ENCODE peak calls at places on chromosome 1, in seven cellular contexts. J, A, K, H, T, B and U are unnamed samples.

GRCh38 chr1:84504580-84505021 is 1.6 kb upstream of the SPATA1 start:
- DNase-seq in H (no peak), T (peak), A (peak), K (no peak), J (no peak), B (no peak), U (no peak)

GRCh38 chr1:62288224-62288623 is 31.0 kb downstream of the KANK4 start:
- DNase-seq in K (no peak), A (no peak), B (no peak), T (no peak), J (no peak), H (no peak), U (no peak)

GRCh38 chr1:10380594-10381275 is 18.1 kb upstream of the PGD start:
- DNase-seq in T (no peak), B (no peak), J (peak), H (no peak), K (no peak), A (peak), U (peak)

GRCh38 chr1:114959423-114959822 is 70.2 kb upstream of the TSHB start:
- DNase-seq in K (no peak), T (no peak), J (no peak), B (no peak), A (no peak), H (no peak), U (no peak)

GRCh38 chr1:18217398-18218043 is 109.9 kb downstream of the IGSF21 start:
- DNase-seq in B (no peak), H (no peak), J (no peak), T (peak), A (no peak), K (no peak), U (no peak)

GRCh38 chr1:225437710-225438437 is 10.0 kb upstream of the LBR start:
- DNase-seq in A (no peak), T (no peak), J (no peak), K (no peak), H (no peak), B (no peak), U (no peak)

GRCh38 chr1:43381609-43382008 is 8.0 kb downstream of the MED8 start:
- DNase-seq in A (no peak), B (no peak), H (no peak), J (no peak), K (no peak), T (no peak), U (no peak)

GRCh38 chr1:76289692-76290091 is 215.1 kb downstream of the ST6GALNAC3 start:
- DNase-seq in K (no peak), H (no peak), T (no peak), B (no peak), A (no peak), J (no peak), U (no peak)

GRCh38 chr1:64864018-64864945 is 102.1 kb downstream of the JAK1 start:
- DNase-seq in T (peak), K (no peak), J (no peak), A (no peak), H (no peak), B (peak), U (peak)

GRCh38 chr1:168084396-168085231 is 52.1 kb downstream of the GPR161 start:
- DNase-seq in A (peak), J (no peak), T (peak), H (no peak), K (peak), B (peak), U (no peak)

GRCh38 chr1:95990033-95990432 is 731.6 kb upstream of the PTBP2 start:
- DNase-seq in A (no peak), K (no peak), T (no peak), J (no peak), B (no peak), H (no peak), U (no peak)

GRCh38 chr1:18951416-18951815 is 5.1 kb downstream of the IFFO2 start:
- DNase-seq in H (no peak), B (no peak), T (no peak), K (no peak), J (no peak), A (no peak), U (no peak)

GRCh38 chr1:197218857-197219256 is 49.2 kb upstream of the CRB1 start:
- DNase-seq in J (no peak), T (no peak), B (no peak), H (no peak), K (no peak), A (no peak), U (no peak)

GRCh38 chr1:197222025-197222685 is 45.9 kb upstream of the CRB1 start:
- DNase-seq in T (no peak), B (no peak), K (no peak), J (no peak), A (no peak), H (no peak), U (no peak)

GRCh38 chr1:197222780-197223179 is 45.3 kb upstream of the CRB1 start:
- DNase-seq in K (no peak), H (no peak), A (no peak), T (no peak), B (no peak), J (no peak), U (no peak)

DNA sequence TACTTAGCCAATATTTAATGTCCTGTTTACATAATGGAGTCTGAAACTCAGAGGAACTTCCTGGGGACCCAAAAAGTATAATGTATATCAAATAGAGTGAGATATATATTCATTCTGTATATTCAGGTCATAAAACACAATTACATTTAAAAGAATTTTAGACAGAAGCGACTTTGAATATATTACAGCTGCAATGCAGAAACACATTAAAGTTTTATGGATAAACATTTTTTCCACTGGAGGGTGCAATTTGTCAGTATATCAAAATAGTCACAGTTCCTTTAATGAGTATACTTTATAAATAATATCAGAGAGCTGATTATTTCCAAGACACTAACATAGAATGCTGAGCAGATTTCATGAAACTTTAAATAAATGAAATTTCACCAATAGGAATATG is 43.9 kb upstream of the CRB1 start:
- DNase-seq in A (no peak), B (no peak), K (no peak), J (no peak), H (no peak), T (no peak), U (no peak)
- TF ChIP-seq CTCF in A (no peak), B (peak), K (no peak), J (peak), H (no peak), T (no peak), U (peak)

GRCh38 chr1:94925561-94926364 is 1.1 kb downstream of the CNN3 start:
- DNase-seq in J (peak), B (peak), H (peak), K (peak), A (peak), T (peak), U (peak)
- TF ChIP-seq CTCF in J (no peak), B (no peak), H (no peak), K (no peak), A (peak), T (no peak), U (no peak)

GRCh38 chr1:201828820-201829774 is at the start of gene IPO9:
- DNase-seq in K (peak), A (peak), H (peak), T (peak), B (peak), J (peak), U (peak)
- TF ChIP-seq CTCF in K (peak), A (peak), H (peak), T (peak), B (peak), J (peak), U (peak)

DNA sequence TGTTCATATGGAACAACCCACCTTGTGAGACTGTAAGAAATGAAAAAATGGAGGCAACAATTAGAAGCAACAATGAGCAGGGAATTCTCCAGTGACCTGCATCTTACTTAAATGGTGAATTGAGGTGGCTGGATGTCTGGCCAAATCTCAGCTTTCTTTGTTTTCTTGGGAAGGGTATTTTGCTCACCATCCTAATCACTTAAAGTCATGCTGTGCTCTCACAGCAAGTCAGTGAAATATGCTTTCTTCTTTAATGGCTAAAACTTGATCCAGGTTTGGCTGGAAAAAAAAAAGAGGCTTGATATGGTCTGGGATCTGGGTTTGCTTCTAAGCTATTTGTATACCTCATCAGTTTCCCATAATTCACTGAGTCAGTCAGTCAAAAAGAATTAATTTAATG is 124.8 kb downstream of the ESRRG start:
- DNase-seq in K (no peak), B (no peak), T (no peak), J (no peak), A (no peak), H (no peak), U (no peak)
- TF ChIP-seq CTCF in K (no peak), B (no peak), T (no peak), J (no peak), A (no peak), H (no peak), U (no peak)

GRCh38 chr1:25744140-25744581 is 55.8 kb upstream of the SELENON start:
- DNase-seq in K (no peak), T (no peak), B (peak), H (peak), J (peak), A (no peak), U (no peak)
- TF ChIP-seq CTCF in K (no peak), T (no peak), B (peak), H (peak), J (peak), A (peak), U (peak)

GRCh38 chr1:179314928-179315327 is 21.3 kb downstream of the SOAT1 start:
- DNase-seq in H (no peak), K (no peak), A (no peak), T (no peak), J (no peak), B (no peak), U (no peak)
- TF ChIP-seq CTCF in H (no peak), K (no peak), A (no peak), T (no peak), J (no peak), B (no peak), U (no peak)

GRCh38 chr1:11985851-11986250 is 5.6 kb downstream of the MFN2 start:
- DNase-seq in A (peak), J (no peak), K (no peak), T (no peak), H (peak), B (no peak), U (no peak)
- TF ChIP-seq CTCF in A (no peak), J (no peak), K (no peak), T (no peak), H (no peak), B (no peak), U (no peak)

GRCh38 chr1:94539496-94539895 is 2.1 kb downstream of the F3 start:
- DNase-seq in H (no peak), J (no peak), B (no peak), A (no peak), K (no peak), T (no peak), U (no peak)

GRCh38 chr1:94542088-94542671 is 621 bp upstream of the F3 start:
- DNase-seq in J (no peak), A (no peak), T (peak), B (peak), K (no peak), H (peak), U (no peak)

GRCh38 chr1:94540440-94541174 is 952 bp downstream of the F3 start:
- DNase-seq in K (no peak), A (no peak), B (no peak), T (no peak), H (no peak), J (no peak), U (no peak)

GRCh38 chr1:94543003-94543402 is 1.4 kb upstream of the F3 start:
- DNase-seq in J (no peak), K (no peak), T (no peak), B (no peak), H (no peak), A (peak), U (no peak)

GRCh38 chr1:94541175-94542087 is at the start of gene F3:
- DNase-seq in J (peak), B (peak), H (no peak), A (peak), K (peak), T (peak), U (peak)
- TF ChIP-seq CTCF in J (no peak), B (no peak), H (no peak), A (no peak), K (no peak), T (no peak), U (peak)

DNA sequence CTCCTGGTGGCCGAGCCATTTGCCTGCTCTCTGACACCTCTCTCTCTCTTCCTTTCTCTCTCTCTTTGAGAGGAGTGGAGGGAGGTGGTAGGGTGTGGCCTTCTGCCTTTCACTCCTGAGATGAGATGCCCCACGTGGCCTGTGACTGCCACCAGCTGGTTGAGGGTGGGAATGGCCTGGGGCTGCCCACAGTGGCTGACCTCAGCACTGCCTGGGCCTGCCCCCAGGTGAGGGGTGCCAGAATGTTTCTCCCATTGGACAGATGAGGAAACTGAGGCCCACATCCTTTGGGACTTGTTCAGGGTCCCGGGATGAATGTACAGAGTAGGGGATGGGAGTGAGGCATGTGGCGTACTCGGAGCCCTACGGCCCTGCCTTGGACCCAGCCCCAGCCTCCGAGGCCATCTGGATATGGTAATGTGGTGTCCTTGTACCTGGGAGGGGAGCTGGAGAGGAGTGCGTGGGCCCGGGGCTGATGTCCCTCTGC is 12.7 kb upstream of the C1orf167 start:
- DNase-seq in K (no peak), T (peak), B (peak), J (no peak), A (no peak), H (no peak), U (no peak)
- TF ChIP-seq CTCF in K (no peak), T (peak), B (peak), J (peak), A (peak), H (peak), U (peak)